ENCODE peak calls at places on chromosome 11, in seven cellular contexts. E is T-helper 17 cell; W is activated CD4-positive, alpha-beta T cell treated with anti-CD3 and anti-CD28 coated beads, Interleukin-2, amount 50 U/mL, for 1 hour; Z is NCI-H1105 treated with DMSO at 0.1 percent for 48 hours; C is activated T-cell treated with anti-CD3 and anti-CD28 coated beads, Interleukin-2, amount 50 U/mL, for 4 hours; N is NB4; T is activated CD8-positive, alpha-beta memory T cell treated with anti-CD3 and anti-CD28 coated beads, Interleukin-2, amount 50 U/mL, for 48 hours. U is an unnamed sample.

GRCh38 chr11:65425971-65426838 is 3.6 kb downstream of the NEAT1 start:
- DNase-seq in E (no peak), W (no peak), Z (no peak), C (no peak), N (peak; percentile 98), T (peak; percentile 55), U (peak; percentile 80)

GRCh38 chr11:121418625-121419114 is 33.4 kb upstream of the SORL1 start:
- DNase-seq in E (peak; percentile 18), W (peak; percentile 47), Z (no peak), C (no peak), N (peak; percentile 96), T (no peak), U (peak; percentile 21)

GRCh38 chr11:58575377-58576020 is at the start of gene LPXN:
- DNase-seq in E (peak; percentile 41), W (peak; percentile 60), Z (no peak), C (peak; percentile 51), N (peak; percentile 89), T (peak; percentile 74), U (peak; percentile 16)

GRCh38 chr11:75668508-75669297 is at the start of gene MAP6:
- DNase-seq in E (no peak), W (no peak), Z (peak; percentile 83), C (no peak), N (peak; percentile 36), T (peak; percentile 72), U (peak; percentile 45)

GRCh38 chr11:67264886-67265632 is 1.2 kb upstream of the GRK2 start:
- DNase-seq in E (no peak), W (no peak), Z (no peak), C (no peak), N (no peak), T (no peak), U (no peak)

GRCh38 chr11:121237686-121238658 is 54.6 kb upstream of the SC5D start:
- DNase-seq in E (no peak), W (no peak), Z (no peak), C (no peak), N (no peak), T (no peak), U (peak; percentile 54)

GRCh38 chr11:39675171-39675570 is 1784.3 kb downstream of the LRRC4C start:
- DNase-seq in E (no peak), W (no peak), Z (no peak), C (no peak), N (no peak), T (no peak), U (no peak)

GRCh38 chr11:4748435-4748834 is 21.3 kb downstream of the OR51F1 start:
- DNase-seq in E (no peak), W (no peak), Z (no peak), C (no peak), N (no peak), T (no peak), U (no peak)

GRCh38 chr11:113444469-113445122 is 30.6 kb downstream of the DRD2 start:
- DNase-seq in E (no peak), W (no peak), Z (no peak), C (no peak), N (no peak), T (no peak), U (no peak)

GRCh38 chr11:120055646-120056045 is 82.3 kb downstream of the TRIM29 start:
- DNase-seq in E (no peak), W (no peak), Z (peak; percentile 68), C (no peak), N (no peak), T (no peak), U (peak; percentile 17)

GRCh38 chr11:128544625-128545024 is 42.7 kb downstream of the ETS1 start:
- DNase-seq in E (no peak), W (peak; percentile 33), Z (peak; percentile 62), C (peak; percentile 42), N (no peak), T (no peak), U (no peak)

GRCh38 chr11:78251083-78251699 is 62.5 kb downstream of the USP35 start:
- DNase-seq in E (no peak), W (no peak), Z (no peak), C (no peak), N (no peak), T (no peak), U (no peak)

GRCh38 chr11:130508913-130509312 is 60.5 kb downstream of the ADAMTS15 start:
- DNase-seq in E (no peak), W (no peak), Z (no peak), C (no peak), N (no peak), T (no peak), U (no peak)

GRCh38 chr11:62588966-62589637 is 2.2 kb downstream of the TUT1 start:
- DNase-seq in E (no peak), W (no peak), Z (no peak), C (no peak), N (peak; percentile 44), T (no peak), U (no peak)

GRCh38 chr11:73295259-73295995 is 12.6 kb upstream of the ARHGEF17 start:
- DNase-seq in E (peak; percentile 49), W (peak; percentile 72), Z (peak; percentile 17), C (peak; percentile 71), N (peak; percentile 85), T (peak; percentile 94), U (peak; percentile 83)

GRCh38 chr11:23976369-23976768 is 520.5 kb upstream of the LUZP2 start:
- DNase-seq in E (no peak), W (no peak), Z (no peak), C (no peak), N (no peak), T (no peak), U (no peak)

GRCh38 chr11:60018058-60018457 is 1.1 kb downstream of the OOSP4B start:
- DNase-seq in E (no peak), W (no peak), Z (no peak), C (no peak), N (peak; percentile 4), T (no peak), U (no peak)

GRCh38 chr11:86954288-86955110 is 696 bp downstream of the FZD4 start:
- DNase-seq in E (no peak), W (no peak), Z (no peak), C (no peak), N (peak; percentile 23), T (no peak), U (no peak)

U was measured in cardiac muscle cell.